ENCODE peak calls at places on chromosomes 4 and X, in ten cellular contexts. One of them, this sample, is unnamed.

GRCh38 chr4:110197421-110198398 is 705 bp downstream of the ELOVL6 start:
- DNase-seq in IMR-90: peak; percentile 39
- DNase-seq in posterior cingulate gyrus: peak; percentile 52
- DNase-seq in activated CD8-positive, alpha-beta memory T cell treated with anti-CD3 and anti-CD28 coated beads for 48 hours: peak; percentile 43
- DNase-seq in kidney epithelial cell: no peak
- DNase-seq in mucosa of descending colon: peak; percentile 71
- DNase-seq in ACHN: peak; percentile 40
- DNase-seq in SHP77: peak; percentile 8
- DNase-seq in NCI-H1436 treated with DMSO at 0.1 percent for 48 hours: no peak
- DNase-seq in hypothalamus: peak; percentile 70
- DNase-seq in this sample: peak; percentile 81

GRCh38 chr4:113707013-113707412 is 54.5 kb downstream of the CAMK2D start:
- DNase-seq in posterior cingulate gyrus: no peak
- DNase-seq in hypothalamus: no peak
- DNase-seq in activated CD8-positive, alpha-beta memory T cell treated with anti-CD3 and anti-CD28 coated beads for 48 hours: no peak
- DNase-seq in ACHN: no peak
- DNase-seq in IMR-90: peak; percentile 74
- DNase-seq in SHP77: no peak
- DNase-seq in mucosa of descending colon: no peak
- DNase-seq in kidney epithelial cell: no peak
- DNase-seq in NCI-H1436 treated with DMSO at 0.1 percent for 48 hours: no peak
- DNase-seq in this sample: no peak

GRCh38 chrX:148501121-148502066 is 977 bp downstream of the AFF2 start:
- DNase-seq in activated CD8-positive, alpha-beta memory T cell treated with anti-CD3 and anti-CD28 coated beads for 48 hours: no peak
- DNase-seq in kidney epithelial cell: no peak
- DNase-seq in SHP77: no peak
- DNase-seq in posterior cingulate gyrus: no peak
- DNase-seq in ACHN: no peak
- DNase-seq in hypothalamus: no peak
- DNase-seq in IMR-90: no peak
- DNase-seq in mucosa of descending colon: no peak
- DNase-seq in NCI-H1436 treated with DMSO at 0.1 percent for 48 hours: no peak
- DNase-seq in this sample: peak; percentile 54

GRCh38 chr4:44725166-44725565 is 1.2 kb downstream of the GNPDA2 start:
- DNase-seq in kidney epithelial cell: no peak
- DNase-seq in SHP77: no peak
- DNase-seq in hypothalamus: no peak
- DNase-seq in mucosa of descending colon: no peak
- DNase-seq in activated CD8-positive, alpha-beta memory T cell treated with anti-CD3 and anti-CD28 coated beads for 48 hours: no peak
- DNase-seq in posterior cingulate gyrus: no peak
- DNase-seq in ACHN: no peak
- DNase-seq in IMR-90: peak; percentile 5
- DNase-seq in NCI-H1436 treated with DMSO at 0.1 percent for 48 hours: no peak
- DNase-seq in this sample: peak; percentile 2

GRCh38 chr4:121669163-121669550 is 27.6 kb downstream of the ANXA5 start:
- DNase-seq in ACHN: no peak
- DNase-seq in IMR-90: peak; percentile 79
- DNase-seq in SHP77: no peak
- DNase-seq in hypothalamus: no peak
- DNase-seq in activated CD8-positive, alpha-beta memory T cell treated with anti-CD3 and anti-CD28 coated beads for 48 hours: no peak
- DNase-seq in kidney epithelial cell: no peak
- DNase-seq in NCI-H1436 treated with DMSO at 0.1 percent for 48 hours: no peak
- DNase-seq in posterior cingulate gyrus: no peak
- DNase-seq in mucosa of descending colon: no peak
- DNase-seq in this sample: no peak

GRCh38 chr4:140595065-140595464 is 26.3 kb upstream of the UCP1 start:
- DNase-seq in SHP77: peak; percentile 9
- DNase-seq in kidney epithelial cell: no peak
- DNase-seq in NCI-H1436 treated with DMSO at 0.1 percent for 48 hours: peak; percentile 37
- DNase-seq in activated CD8-positive, alpha-beta memory T cell treated with anti-CD3 and anti-CD28 coated beads for 48 hours: no peak
- DNase-seq in IMR-90: peak; percentile 9
- DNase-seq in hypothalamus: no peak
- DNase-seq in posterior cingulate gyrus: no peak
- DNase-seq in mucosa of descending colon: peak; percentile 32
- DNase-seq in ACHN: peak; percentile 19
- DNase-seq in this sample: peak; percentile 79

GRCh38 chr4:182137343-182137742 is 105.9 kb upstream of the TENM3 start:
- DNase-seq in mucosa of descending colon: no peak
- DNase-seq in activated CD8-positive, alpha-beta memory T cell treated with anti-CD3 and anti-CD28 coated beads for 48 hours: no peak
- DNase-seq in hypothalamus: no peak
- DNase-seq in IMR-90: no peak
- DNase-seq in posterior cingulate gyrus: no peak
- DNase-seq in SHP77: no peak
- DNase-seq in ACHN: no peak
- DNase-seq in NCI-H1436 treated with DMSO at 0.1 percent for 48 hours: no peak
- DNase-seq in kidney epithelial cell: no peak
- DNase-seq in this sample: no peak

GRCh38 chr4:7557447-7557846 is 122.7 kb upstream of the PSAPL1 start:
- DNase-seq in SHP77: no peak
- DNase-seq in activated CD8-positive, alpha-beta memory T cell treated with anti-CD3 and anti-CD28 coated beads for 48 hours: no peak
- DNase-seq in NCI-H1436 treated with DMSO at 0.1 percent for 48 hours: no peak
- DNase-seq in posterior cingulate gyrus: no peak
- DNase-seq in hypothalamus: no peak
- DNase-seq in mucosa of descending colon: no peak
- DNase-seq in IMR-90: peak; percentile 82
- DNase-seq in kidney epithelial cell: no peak
- DNase-seq in ACHN: no peak
- DNase-seq in this sample: no peak

GRCh38 chr4:158163941-158164665 is 8.7 kb downstream of the GASK1B start:
- DNase-seq in SHP77: no peak
- DNase-seq in mucosa of descending colon: no peak
- DNase-seq in posterior cingulate gyrus: no peak
- DNase-seq in hypothalamus: peak; percentile 52
- DNase-seq in ACHN: no peak
- DNase-seq in activated CD8-positive, alpha-beta memory T cell treated with anti-CD3 and anti-CD28 coated beads for 48 hours: no peak
- DNase-seq in IMR-90: no peak
- DNase-seq in NCI-H1436 treated with DMSO at 0.1 percent for 48 hours: no peak
- DNase-seq in kidney epithelial cell: no peak
- DNase-seq in this sample: no peak

GRCh38 chr4:4333265-4333706 is 43.2 kb downstream of the ZBTB49 start:
- DNase-seq in hypothalamus: no peak
- DNase-seq in SHP77: peak; percentile 0
- DNase-seq in posterior cingulate gyrus: no peak
- DNase-seq in kidney epithelial cell: no peak
- DNase-seq in ACHN: peak; percentile 17
- DNase-seq in NCI-H1436 treated with DMSO at 0.1 percent for 48 hours: no peak
- DNase-seq in mucosa of descending colon: no peak
- DNase-seq in activated CD8-positive, alpha-beta memory T cell treated with anti-CD3 and anti-CD28 coated beads for 48 hours: no peak
- DNase-seq in IMR-90: peak; percentile 84
- DNase-seq in this sample: no peak

This sample was measured in mesendoderm.